ENCODE peak calls at places on chromosomes 6 and 20, in four cellular contexts. Y is EL, C is T-helper 9 cell, T is GM12865. O is an unnamed sample.

GRCh38 chr6:25219147-25219546 is 60.0 kb upstream of the CARMIL1 start:
- DNase-seq in Y (no peak), C (no peak), T (no peak), O (no peak)

GRCh38 chr20:59770270-59770669 is 163.2 kb downstream of the SYCP2 start:
- DNase-seq in Y (no peak), C (no peak), T (no peak), O (no peak)

GRCh38 chr6:168134399-168135201 is 55.6 kb upstream of the FRMD1 start:
- DNase-seq in Y (no peak), C (no peak), T (no peak), O (no peak)

GRCh38 chr6:142485256-142485655 is 183.4 kb downstream of the ADGRG6 start:
- DNase-seq in Y (peak), C (no peak), T (no peak), O (peak)

GRCh38 chr6:158849899-158850806 is 31.0 kb upstream of the EZR start:
- DNase-seq in Y (peak), C (peak), T (peak), O (peak)

GRCh38 chr6:76416821-76417605 is 344.6 kb upstream of the IMPG1 start:
- DNase-seq in Y (no peak), C (no peak), T (no peak), O (no peak)

GRCh38 chr6:25456656-25457055 is 177.5 kb downstream of the CARMIL1 start:
- DNase-seq in Y (no peak), C (no peak), T (no peak), O (no peak)

GRCh38 chr6:13953061-13953705 is 28.4 kb downstream of the RNF182 start:
- DNase-seq in Y (peak), C (no peak), T (no peak), O (peak)

GRCh38 chr20:32845786-32846185 is 12.9 kb upstream of the EFCAB8 start:
- DNase-seq in Y (no peak), C (no peak), T (no peak), O (no peak)

GRCh38 chr6:149545258-149545753 is 537 bp downstream of the PPIL4 start:
- DNase-seq in Y (peak), C (peak), T (peak), O (peak)

GRCh38 chr20:47809561-47809960 is 24.3 kb upstream of the SULF2 start:
- DNase-seq in Y (peak), C (no peak), T (no peak), O (no peak)

GRCh38 chr20:25532971-25533391 is 52.4 kb downstream of the NINL start:
- DNase-seq in Y (no peak), C (no peak), T (no peak), O (no peak)

GRCh38 chr6:105994522-105995402 is 91.4 kb upstream of the PRDM1 start:
- DNase-seq in Y (peak), C (peak), T (peak), O (peak)

O was measured in HCEC 1CT.